ENCODE peak calls at places on chromosomes 6 and 20, in nine cellular contexts. A is transverse colon, K is HFFc6, O is foreskin fibroblast, P is IMR-90, Y is PC-3, L is WTC11, C is right lobe of liver, R is fibroblast of mammary gland. H is an unnamed sample.

GRCh38 chr20:10954137-10954840 is 280.5 kb upstream of the JAG1 start:
- DNase-seq in P (peak; percentile 22), Y (peak; percentile 65), K (no peak), A (no peak), C (no peak), R (no peak), O (peak; percentile 11), L (no peak), H (peak; percentile 53)

GRCh38 chr20:20695250-20695816 is 17.1 kb downstream of the RALGAPA2 start:
- DNase-seq in L (no peak), P (no peak), C (no peak), A (no peak), R (peak; percentile 31), Y (no peak), O (no peak), K (no peak), H (no peak)

GRCh38 chr6:44531447-44532015 is 144.0 kb downstream of the CDC5L start:
- DNase-seq in L (no peak), R (no peak), P (no peak), Y (no peak), A (no peak), O (no peak), K (no peak), C (no peak), H (no peak)

GRCh38 chr6:170311696-170312095 is 5.1 kb downstream of the FAM120B start:
- DNase-seq in K (peak; percentile 19), P (peak; percentile 57), A (no peak), L (no peak), C (no peak), O (peak; percentile 49), R (peak; percentile 26), Y (no peak), H (no peak)

GRCh38 chr6:111825439-111825838 is 47.8 kb downstream of the FYN start:
- DNase-seq in Y (no peak), K (no peak), A (no peak), R (no peak), P (no peak), C (no peak), L (no peak), O (peak; percentile 31), H (no peak)

GRCh38 chr6:168826078-168826390 is 385.1 kb downstream of the SMOC2 start:
- DNase-seq in L (no peak), C (no peak), O (no peak), K (no peak), A (no peak), R (no peak), Y (no peak), P (no peak), H (no peak)

GRCh38 chr6:84052204-84052882 is 18.8 kb downstream of the MRAP2 start:
- DNase-seq in A (no peak), P (peak; percentile 50), L (peak; percentile 47), R (peak; percentile 68), C (no peak), Y (peak; percentile 34), O (peak; percentile 80), K (peak; percentile 24), H (no peak)

GRCh38 chr6:26026833-26027490 is 60.3 kb upstream of the HFE start:
- DNase-seq in P (peak; percentile 92), O (peak; percentile 97), K (peak; percentile 90), L (peak; percentile 84), A (peak; percentile 95), R (peak; percentile 96), C (peak; percentile 94), Y (peak; percentile 100), H (peak; percentile 97)

GRCh38 chr6:41920921-41921711 is at the start of the genes BYSL and MED20:
- DNase-seq in R (peak; percentile 95), L (peak; percentile 92), O (peak; percentile 96), K (peak; percentile 92), P (peak; percentile 94), A (peak; percentile 95), C (peak; percentile 94), Y (peak; percentile 94), H (peak; percentile 96)

GRCh38 chr6:26195376-26195923 is 108.2 kb downstream of the HFE start:
- DNase-seq in R (peak; percentile 92), A (peak; percentile 93), L (no peak), C (peak; percentile 97), O (peak; percentile 95), Y (peak; percentile 87), P (peak; percentile 97), K (peak; percentile 92), H (peak; percentile 81)

GRCh38 chr20:48807051-48807450 is 20.7 kb downstream of the PREX1 start:
- DNase-seq in Y (no peak), K (no peak), C (no peak), L (no peak), A (no peak), O (no peak), R (no peak), P (no peak), H (no peak)

GRCh38 chr20:11929947-11930346 is 12.3 kb downstream of the BTBD3 start:
- DNase-seq in Y (no peak), P (no peak), A (no peak), L (no peak), K (no peak), C (no peak), R (no peak), O (no peak), H (no peak)

GRCh38 chr20:63154395-63154794 is 61.5 kb downstream of the YTHDF1 start:
- DNase-seq in K (no peak), R (no peak), Y (no peak), C (peak; percentile 13), L (no peak), P (no peak), O (no peak), A (no peak), H (no peak)

GRCh38 chr6:14454467-14454763 is 336.8 kb downstream of the CD83 start:
- DNase-seq in C (no peak), L (no peak), Y (no peak), R (no peak), O (no peak), K (no peak), P (no peak), A (peak; percentile 76), H (no peak)

GRCh38 chr20:4082406-4083102 is 67.2 kb upstream of the RNF24 start:
- DNase-seq in C (no peak), O (peak; percentile 77), Y (peak; percentile 25), A (peak; percentile 32), R (peak; percentile 84), K (peak; percentile 44), L (peak; percentile 57), P (peak; percentile 82), H (no peak)

GRCh38 chr6:123829302-123829953 is 25.8 kb downstream of the NKAIN2 start:
- DNase-seq in A (no peak), C (no peak), L (no peak), O (peak; percentile 33), K (no peak), R (peak; percentile 55), P (peak; percentile 19), Y (no peak), H (no peak)

GRCh38 chr6:32894085-32895005 is 40.4 kb downstream of the PSMB9 start:
- DNase-seq in L (peak; percentile 96), P (peak; percentile 88), K (peak; percentile 91), O (peak; percentile 97), C (peak; percentile 96), Y (peak; percentile 97), R (peak; percentile 87), A (peak; percentile 96), H (peak; percentile 99)
- TF ChIP-seq CTCF in L (no peak), P (no peak), K (no peak), O (no peak), C (no peak), Y (no peak), R (no peak), A (no peak), H (peak; percentile 37)

DNA sequence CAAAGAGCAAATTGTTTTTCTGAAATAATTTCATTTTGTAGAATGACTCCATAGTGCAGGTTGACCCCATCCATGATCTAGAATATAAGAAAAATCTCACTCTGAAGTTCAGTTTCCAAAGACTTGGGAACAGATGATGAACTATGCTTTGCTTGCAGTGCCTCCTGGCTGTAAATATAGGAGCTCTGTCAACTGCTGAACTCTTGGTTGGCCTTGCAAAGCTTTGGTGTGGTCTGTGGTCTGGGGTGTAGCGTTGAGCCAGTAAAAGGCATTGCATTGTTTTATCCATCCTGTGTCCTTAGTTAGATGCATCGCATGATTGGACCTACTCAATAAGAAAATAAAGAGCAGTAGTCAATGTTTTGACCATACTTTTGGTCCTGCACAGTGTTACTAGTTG is 104.0 kb downstream of the PLCB4 start:
- DNase-seq in Y (peak; percentile 16), K (no peak), R (peak; percentile 44), C (no peak), A (no peak), L (no peak), O (peak; percentile 16), P (no peak), H (no peak)
- TF ChIP-seq CTCF in Y (peak; percentile 38), K (peak; percentile 49), R (peak; percentile 36), C (no peak), A (no peak), L (no peak), O (peak; percentile 15), P (no peak), H (no peak)

GRCh38 chr20:34539756-34540155 is 18.8 kb upstream of the MAP1LC3A start:
- DNase-seq in P (no peak), R (no peak), L (no peak), A (no peak), Y (no peak), C (peak; percentile 8), O (no peak), K (no peak), H (no peak)
- TF ChIP-seq CTCF in P (no peak), R (no peak), L (no peak), A (no peak), Y (no peak), C (no peak), O (no peak), K (no peak), H (no peak)

GRCh38 chr6:160668589-160668988 is 4.5 kb upstream of the LPA start:
- DNase-seq in R (no peak), P (no peak), A (no peak), K (no peak), C (no peak), L (no peak), O (no peak), Y (no peak), H (no peak)

GRCh38 chr6:160662842-160663241 is 1.2 kb downstream of the LPA start:
- DNase-seq in L (no peak), R (no peak), K (no peak), O (no peak), P (no peak), Y (no peak), A (no peak), C (no peak), H (no peak)

GRCh38 chr6:160667854-160668481 is 3.9 kb upstream of the LPA start:
- DNase-seq in K (no peak), A (no peak), O (no peak), C (peak; percentile 65), R (no peak), P (no peak), Y (peak; percentile 57), L (peak; percentile 76), H (peak; percentile 64)
- TF ChIP-seq CTCF in K (peak; percentile 42), A (no peak), O (no peak), C (peak; percentile 77), R (peak; percentile 11), P (no peak), Y (peak; percentile 74), L (peak; percentile 69), H (peak; percentile 41)